ENCODE peak calls at places on chromosomes 12 and 14, in seven cellular contexts. U is transverse colon, P is body of pancreas, W is A549, M is thyroid gland, R is stomach, J is IMR-90. T is an unnamed sample.

GRCh38 chr14:50734950-50735697 is 67.0 kb upstream of the SAV1 start:
- DNase-seq in M (no peak), J (no peak), U (no peak), R (no peak), P (no peak), W (no peak), T (no peak)

GRCh38 chr12:18706798-18707197 is 31.0 kb downstream of the PLCZ1 start:
- DNase-seq in J (no peak), M (no peak), U (no peak), R (no peak), W (no peak), P (no peak), T (peak; percentile 42)

GRCh38 chr12:45415393-45415817 is 199.5 kb downstream of the ANO6 start:
- DNase-seq in U (no peak), R (no peak), W (peak; percentile 78), J (peak; percentile 100), P (no peak), M (no peak), T (no peak)

GRCh38 chr12:4246116-4246515 is 27.4 kb upstream of the CCND2 start:
- DNase-seq in R (no peak), W (no peak), J (no peak), U (no peak), M (no peak), P (no peak), T (no peak)

GRCh38 chr12:78683031-78683430 is 181.5 kb upstream of the SYT1 start:
- DNase-seq in W (no peak), R (no peak), J (peak; percentile 58), M (no peak), P (no peak), U (no peak), T (no peak)

GRCh38 chr12:2309647-2310046 is 256.9 kb downstream of the CACNA1C start:
- DNase-seq in M (no peak), W (no peak), P (no peak), J (no peak), R (no peak), U (no peak), T (no peak)

GRCh38 chr14:73461478-73462077 is 3.2 kb upstream of the NUMB start:
- DNase-seq in P (no peak), M (no peak), W (no peak), R (no peak), J (no peak), U (no peak), T (no peak)

GRCh38 chr12:30719060-30719459 is 23.4 kb upstream of the IPO8 start:
- DNase-seq in J (peak; percentile 85), M (no peak), P (no peak), W (no peak), R (no peak), U (no peak), T (no peak)

GRCh38 chr12:104721944-104722343 is 236.1 kb downstream of the SLC41A2 start:
- DNase-seq in M (no peak), U (no peak), J (no peak), R (no peak), P (no peak), W (no peak), T (no peak)

DNA sequence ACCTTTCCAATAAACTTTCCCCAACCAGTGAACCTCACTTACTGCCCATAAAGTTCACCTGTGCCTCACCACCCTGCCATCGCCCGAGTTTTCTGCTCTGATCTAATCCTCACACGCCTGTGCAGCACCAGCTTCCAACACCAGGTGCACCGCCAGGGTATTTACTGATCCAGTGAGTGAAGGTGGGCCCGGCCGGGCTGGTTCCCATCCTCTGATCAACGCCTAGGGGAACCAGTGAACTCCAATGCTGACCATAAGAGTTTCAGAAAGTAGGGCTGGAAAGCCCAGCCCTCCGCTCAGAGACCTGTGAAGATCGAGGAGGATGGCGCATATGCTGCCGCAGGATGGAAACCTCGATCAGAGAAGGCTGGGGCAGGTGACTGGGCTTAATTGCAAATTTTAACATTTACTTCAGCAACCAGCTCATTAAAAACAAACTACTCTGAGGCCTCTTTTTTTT is 685 bp upstream of the MYL6B start:
- DNase-seq in P (peak; percentile 62), M (peak; percentile 56), U (peak; percentile 81), W (peak; percentile 94), R (peak; percentile 68), J (no peak), T (peak; percentile 74)
- TF ChIP-seq POLR2A in P (no peak), M (no peak), U (peak; percentile 59), W (peak; percentile 19), R (no peak), J (no peak), T (no peak)

DNA sequence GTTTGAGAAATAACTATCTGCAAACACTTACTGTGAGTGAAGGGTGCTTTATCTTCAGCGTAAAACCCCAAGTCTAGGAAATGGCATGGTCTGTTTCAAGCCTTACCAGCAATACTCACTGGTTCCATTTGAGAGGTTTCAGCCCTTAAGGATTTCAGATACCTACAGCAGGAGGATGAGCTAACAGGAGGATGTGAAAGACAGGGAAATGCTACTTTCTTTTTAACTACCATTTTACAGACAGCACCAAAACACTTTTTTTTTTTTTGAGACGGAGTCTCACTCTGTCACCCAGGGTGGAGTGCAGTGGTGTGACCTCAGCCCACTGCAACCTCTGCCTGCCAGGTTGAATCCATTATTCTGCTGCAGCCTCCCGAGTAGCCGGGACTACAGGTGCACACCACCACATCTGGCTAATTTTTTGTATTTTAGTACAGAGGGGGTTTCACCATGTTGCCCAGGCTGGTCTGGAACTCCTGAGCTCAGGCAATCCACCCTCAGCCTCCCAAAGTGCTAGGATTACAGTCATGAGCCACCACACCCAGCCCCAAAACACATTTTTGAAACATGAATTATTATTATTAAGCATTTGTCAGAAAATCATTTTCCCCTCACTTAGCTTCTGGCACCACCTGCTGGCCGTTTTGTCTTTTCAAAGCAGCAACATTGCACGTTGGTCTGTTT is 4.6 kb downstream of the MTRFR start:
- DNase-seq in P (peak; percentile 77), W (peak; percentile 49), J (peak; percentile 64), R (peak; percentile 69), U (peak; percentile 72), M (peak; percentile 74), T (peak; percentile 78)
- H3K27ac ChIP-seq in P (no peak overlapping the region), W (no peak overlapping the region), J (no peak overlapping the region), R (peak overlapping the region; percentile 57), U (no peak overlapping the region), M (no peak overlapping the region), T (no peak overlapping the region)

GRCh38 chr14:20696776-20697175 is 8.2 kb downstream of the ANG start:
- DNase-seq in J (no peak), M (no peak), P (no peak), R (no peak), W (no peak), U (no peak), T (no peak)

GRCh38 chr14:20692111-20692751 is 3.7 kb downstream of the ANG start:
- DNase-seq in M (no peak), R (no peak), P (no peak), J (no peak), W (no peak), U (no peak), T (no peak)

GRCh38 chr14:20698934-20699333 is 10.4 kb downstream of the ANG start:
- DNase-seq in M (no peak), U (no peak), J (no peak), W (no peak), P (no peak), R (no peak), T (no peak)

GRCh38 chr14:20697273-20698017 is 8.9 kb downstream of the ANG start:
- DNase-seq in M (peak; percentile 74), P (peak; percentile 74), W (peak; percentile 67), U (peak; percentile 73), J (peak; percentile 75), R (peak; percentile 79), T (peak; percentile 81)

DNA sequence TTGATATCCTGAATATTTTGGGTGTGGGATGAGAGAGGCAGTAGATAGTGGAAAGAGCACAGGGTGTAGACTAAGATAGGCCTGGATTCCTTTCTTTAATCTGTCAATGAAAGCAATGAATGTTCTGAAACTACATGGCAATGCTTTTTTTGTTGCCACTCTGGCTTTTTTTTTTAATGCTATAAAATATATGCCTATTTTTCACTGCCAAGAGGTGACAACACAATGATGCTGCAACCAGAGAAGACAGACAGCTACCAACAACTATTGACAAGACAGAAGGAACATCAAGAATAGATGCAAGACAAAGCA is 9.4 kb downstream of the ANG start:
- DNase-seq in J (no peak), U (no peak), M (no peak), P (no peak), R (no peak), W (no peak), T (no peak)
- TF ChIP-seq POLR2A in J (no peak), U (no peak), M (no peak), P (no peak), R (no peak), W (no peak), T (no peak)

GRCh38 chr12:132188451-132189298 is 44.4 kb downstream of the NOC4L start:
- DNase-seq in J (no peak), M (no peak), P (no peak), R (no peak), W (peak; percentile 28), U (no peak), T (no peak)
- H3K27ac ChIP-seq in J (no peak overlapping the region), M (peak overlapping the region; percentile 52), P (peak overlapping the region; percentile 68), R (peak overlapping the region; percentile 80), W (peak overlapping the region; percentile 85), U (peak overlapping the region; percentile 83), T (peak overlapping the region; percentile 66)

DNA sequence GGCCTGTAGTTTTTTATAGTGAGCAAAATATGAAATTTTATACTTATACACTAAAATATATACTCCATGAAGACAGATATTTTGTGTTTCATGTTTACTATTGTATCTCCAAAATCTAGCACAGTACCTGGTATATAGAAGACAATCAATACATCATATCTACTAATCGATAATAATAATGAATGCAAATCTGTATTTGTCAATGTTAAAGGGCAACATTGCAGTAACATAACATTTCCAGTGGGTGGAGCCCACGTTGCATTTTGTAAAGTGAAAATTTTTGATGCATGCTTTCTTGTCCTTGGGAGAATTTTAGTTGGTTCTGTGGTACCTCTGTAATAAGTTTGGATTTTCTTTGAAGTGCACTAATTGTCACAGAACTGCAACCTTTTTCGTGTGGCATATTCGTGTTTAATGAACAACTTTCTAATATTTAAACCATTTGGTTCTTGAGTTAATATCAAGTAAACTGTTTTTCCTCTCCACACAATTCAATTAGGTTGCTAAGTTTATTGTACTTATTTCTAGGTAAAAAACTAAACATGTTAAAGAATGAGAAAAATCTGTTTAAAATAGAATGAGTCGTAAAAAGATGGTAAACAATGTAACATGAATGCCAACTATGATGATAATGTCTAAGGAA is 47.4 kb downstream of the AVPR1A start:
- DNase-seq in R (no peak), M (peak; percentile 14), W (peak; percentile 25), U (no peak), P (no peak), J (peak; percentile 23), T (no peak)
- TF ChIP-seq POLR2A in R (no peak), M (no peak), W (no peak), U (no peak), P (no peak), J (no peak), T (no peak)